ENCODE peak calls at places on chromosomes 12 and 14, in seven cellular contexts. One of them, this sample, is unnamed.

GRCh38 chr12:70536650-70537049 is 100.6 kb downstream of the PTPRB start:
- DNase-seq in aorta: no peak
- DNase-seq in NCI-H524: no peak
- DNase-seq in progenitor cell of endocrine pancreas: no peak
- DNase-seq in NAMALWA: no peak
- DNase-seq in epithelial cell of prostate: no peak
- DNase-seq in cerebellum: no peak
- DNase-seq in this sample: no peak

GRCh38 chr14:67429651-67430205 is 17.8 kb upstream of the PLEK2 start:
- DNase-seq in aorta: no peak
- DNase-seq in NCI-H524: peak; percentile 99
- DNase-seq in progenitor cell of endocrine pancreas: no peak
- DNase-seq in NAMALWA: no peak
- DNase-seq in epithelial cell of prostate: no peak
- DNase-seq in cerebellum: no peak
- DNase-seq in this sample: no peak

GRCh38 chr12:16344269-16344668 is 3.2 kb upstream of the MGST1 start:
- DNase-seq in aorta: no peak
- DNase-seq in NCI-H524: no peak
- DNase-seq in progenitor cell of endocrine pancreas: no peak
- DNase-seq in NAMALWA: no peak
- DNase-seq in epithelial cell of prostate: no peak
- DNase-seq in cerebellum: no peak
- DNase-seq in this sample: no peak

GRCh38 chr12:53327435-53328042 is 6.1 kb upstream of the AAAS start:
- DNase-seq in aorta: no peak
- DNase-seq in NCI-H524: no peak
- DNase-seq in progenitor cell of endocrine pancreas: no peak
- DNase-seq in NAMALWA: peak; percentile 34
- DNase-seq in epithelial cell of prostate: no peak
- DNase-seq in cerebellum: no peak
- DNase-seq in this sample: no peak

GRCh38 chr12:11875414-11875935 is 195.3 kb upstream of the BCL2L14 start:
- DNase-seq in aorta: no peak
- DNase-seq in NCI-H524: no peak
- DNase-seq in progenitor cell of endocrine pancreas: no peak
- DNase-seq in NAMALWA: no peak
- DNase-seq in epithelial cell of prostate: no peak
- DNase-seq in cerebellum: no peak
- DNase-seq in this sample: no peak

GRCh38 chr12:12064596-12064995 is 6.1 kb upstream of the BCL2L14 start:
- DNase-seq in aorta: no peak
- DNase-seq in NCI-H524: no peak
- DNase-seq in progenitor cell of endocrine pancreas: no peak
- DNase-seq in NAMALWA: no peak
- DNase-seq in epithelial cell of prostate: no peak
- DNase-seq in cerebellum: no peak
- DNase-seq in this sample: no peak

GRCh38 chr12:76595056-76595455 is 35.5 kb upstream of the OSBPL8 start:
- DNase-seq in aorta: no peak
- DNase-seq in NCI-H524: no peak
- DNase-seq in progenitor cell of endocrine pancreas: no peak
- DNase-seq in NAMALWA: no peak
- DNase-seq in epithelial cell of prostate: no peak
- DNase-seq in cerebellum: no peak
- DNase-seq in this sample: no peak

GRCh38 chr12:16282978-16283377 is 5.5 kb upstream of the SLC15A5 start:
- DNase-seq in aorta: no peak
- DNase-seq in NCI-H524: no peak
- DNase-seq in progenitor cell of endocrine pancreas: no peak
- DNase-seq in NAMALWA: no peak
- DNase-seq in epithelial cell of prostate: no peak
- DNase-seq in cerebellum: no peak
- DNase-seq in this sample: no peak

GRCh38 chr12:121295746-121296617 is 527 bp downstream of the CAMKK2 start:
- DNase-seq in aorta: peak; percentile 59
- DNase-seq in NCI-H524: peak; percentile 26
- DNase-seq in progenitor cell of endocrine pancreas: peak; percentile 35
- DNase-seq in NAMALWA: peak; percentile 40
- DNase-seq in epithelial cell of prostate: no peak
- DNase-seq in cerebellum: no peak
- DNase-seq in this sample: no peak

GRCh38 chr14:28652782-28653181 is 113.8 kb upstream of the FOXG1 start:
- DNase-seq in aorta: no peak
- DNase-seq in NCI-H524: no peak
- DNase-seq in progenitor cell of endocrine pancreas: no peak
- DNase-seq in NAMALWA: no peak
- DNase-seq in epithelial cell of prostate: peak; percentile 82
- DNase-seq in cerebellum: no peak
- DNase-seq in this sample: no peak

GRCh38 chr12:76836633-76837032 is 42.2 kb downstream of the CSRP2 start:
- DNase-seq in aorta: no peak
- DNase-seq in NCI-H524: no peak
- DNase-seq in progenitor cell of endocrine pancreas: no peak
- DNase-seq in NAMALWA: no peak
- DNase-seq in epithelial cell of prostate: no peak
- DNase-seq in cerebellum: no peak
- DNase-seq in this sample: no peak

GRCh38 chr12:87939182-87939581 is 90.0 kb downstream of the C12orf50 start:
- DNase-seq in aorta: no peak
- DNase-seq in NCI-H524: no peak
- DNase-seq in progenitor cell of endocrine pancreas: no peak
- DNase-seq in NAMALWA: no peak
- DNase-seq in epithelial cell of prostate: no peak
- DNase-seq in cerebellum: no peak
- DNase-seq in this sample: no peak

GRCh38 chr12:111792155-111792876 is 25.6 kb downstream of the ALDH2 start:
- DNase-seq in aorta: peak; percentile 76
- DNase-seq in NCI-H524: no peak
- DNase-seq in progenitor cell of endocrine pancreas: no peak
- DNase-seq in NAMALWA: no peak
- DNase-seq in epithelial cell of prostate: no peak
- DNase-seq in cerebellum: no peak
- DNase-seq in this sample: no peak

GRCh38 chr12:66107451-66107915 is 23.1 kb downstream of the LLPH start:
- DNase-seq in aorta: no peak
- DNase-seq in NCI-H524: peak; percentile 86
- DNase-seq in progenitor cell of endocrine pancreas: peak; percentile 51
- DNase-seq in NAMALWA: peak; percentile 95
- DNase-seq in epithelial cell of prostate: peak; percentile 57
- DNase-seq in cerebellum: peak; percentile 54
- DNase-seq in this sample: peak; percentile 89

GRCh38 chr12:18810537-18811253 is 72.8 kb downstream of the CAPZA3 start:
- DNase-seq in aorta: no peak
- DNase-seq in NCI-H524: no peak
- DNase-seq in progenitor cell of endocrine pancreas: no peak
- DNase-seq in NAMALWA: no peak
- DNase-seq in epithelial cell of prostate: no peak
- DNase-seq in cerebellum: no peak
- DNase-seq in this sample: no peak

GRCh38 chr12:88200029-88200428 is 57.9 kb downstream of the TMTC3 start:
- DNase-seq in aorta: no peak
- DNase-seq in NCI-H524: no peak
- DNase-seq in progenitor cell of endocrine pancreas: no peak
- DNase-seq in NAMALWA: no peak
- DNase-seq in epithelial cell of prostate: no peak
- DNase-seq in cerebellum: no peak
- DNase-seq in this sample: no peak

GRCh38 chr14:80446356-80446755 is 235.1 kb upstream of the DIO2 start:
- DNase-seq in aorta: no peak
- DNase-seq in NCI-H524: no peak
- DNase-seq in progenitor cell of endocrine pancreas: no peak
- DNase-seq in NAMALWA: no peak
- DNase-seq in epithelial cell of prostate: no peak
- DNase-seq in cerebellum: no peak
- DNase-seq in this sample: no peak

GRCh38 chr12:116551952-116552749 is 7.0 kb upstream of the MAP1LC3B2 start:
- DNase-seq in aorta: no peak
- DNase-seq in NCI-H524: no peak
- DNase-seq in progenitor cell of endocrine pancreas: no peak
- DNase-seq in NAMALWA: no peak
- DNase-seq in epithelial cell of prostate: no peak
- DNase-seq in cerebellum: no peak
- DNase-seq in this sample: no peak

GRCh38 chr12:3810016-3810370 is 57.1 kb upstream of the CRACR2A start:
- DNase-seq in aorta: no peak
- DNase-seq in NCI-H524: no peak
- DNase-seq in progenitor cell of endocrine pancreas: no peak
- DNase-seq in NAMALWA: no peak
- DNase-seq in epithelial cell of prostate: no peak
- DNase-seq in cerebellum: no peak
- DNase-seq in this sample: no peak

GRCh38 chr14:36657409-36658090 is 4.1 kb upstream of the PAX9 start:
- DNase-seq in aorta: peak; percentile 38
- DNase-seq in NCI-H524: peak; percentile 52
- DNase-seq in progenitor cell of endocrine pancreas: no peak
- DNase-seq in NAMALWA: no peak
- DNase-seq in epithelial cell of prostate: no peak
- DNase-seq in cerebellum: no peak
- DNase-seq in this sample: no peak

GRCh38 chr12:130483616-130484180 is 146.0 kb downstream of the PIWIL1 start:
- DNase-seq in aorta: no peak
- DNase-seq in NCI-H524: no peak
- DNase-seq in progenitor cell of endocrine pancreas: no peak
- DNase-seq in NAMALWA: no peak
- DNase-seq in epithelial cell of prostate: no peak
- DNase-seq in cerebellum: no peak
- DNase-seq in this sample: no peak

GRCh38 chr12:53955036-53955775 is 503 bp downstream of the HOXC12 start:
- DNase-seq in aorta: no peak
- DNase-seq in NCI-H524: no peak
- DNase-seq in progenitor cell of endocrine pancreas: no peak
- DNase-seq in NAMALWA: no peak
- DNase-seq in epithelial cell of prostate: no peak
- DNase-seq in cerebellum: no peak
- DNase-seq in this sample: no peak

GRCh38 chr14:88129306-88130056 is 124.5 kb downstream of the GPR65 start:
- DNase-seq in aorta: no peak
- DNase-seq in NCI-H524: no peak
- DNase-seq in progenitor cell of endocrine pancreas: no peak
- DNase-seq in NAMALWA: no peak
- DNase-seq in epithelial cell of prostate: no peak
- DNase-seq in cerebellum: no peak
- DNase-seq in this sample: peak; percentile 40

GRCh38 chr14:62159314-62159713 is 397.1 kb downstream of the SNAPC1 start:
- DNase-seq in aorta: no peak
- DNase-seq in NCI-H524: no peak
- DNase-seq in progenitor cell of endocrine pancreas: no peak
- DNase-seq in NAMALWA: no peak
- DNase-seq in epithelial cell of prostate: no peak
- DNase-seq in cerebellum: no peak
- DNase-seq in this sample: no peak

GRCh38 chr12:132450391-132451171 is 39.4 kb upstream of the FBRSL1 start:
- DNase-seq in aorta: no peak
- DNase-seq in NCI-H524: peak; percentile 7
- DNase-seq in progenitor cell of endocrine pancreas: no peak
- DNase-seq in NAMALWA: no peak
- DNase-seq in epithelial cell of prostate: no peak
- DNase-seq in cerebellum: peak; percentile 39
- DNase-seq in this sample: no peak

GRCh38 chr14:103108749-103109207 is 14.3 kb downstream of the EXOC3L4 start:
- DNase-seq in aorta: no peak
- DNase-seq in NCI-H524: peak; percentile 84
- DNase-seq in progenitor cell of endocrine pancreas: no peak
- DNase-seq in NAMALWA: peak; percentile 53
- DNase-seq in epithelial cell of prostate: no peak
- DNase-seq in cerebellum: no peak
- DNase-seq in this sample: no peak

GRCh38 chr12:19652391-19652790 is 213.1 kb downstream of the AEBP2 start:
- DNase-seq in aorta: no peak
- DNase-seq in NCI-H524: no peak
- DNase-seq in progenitor cell of endocrine pancreas: no peak
- DNase-seq in NAMALWA: no peak
- DNase-seq in epithelial cell of prostate: no peak
- DNase-seq in cerebellum: no peak
- DNase-seq in this sample: no peak

GRCh38 chr14:54493293-54493692 is 4.5 kb upstream of the GMFB start:
- DNase-seq in aorta: no peak
- DNase-seq in NCI-H524: peak; percentile 22
- DNase-seq in progenitor cell of endocrine pancreas: no peak
- DNase-seq in NAMALWA: no peak
- DNase-seq in epithelial cell of prostate: no peak
- DNase-seq in cerebellum: no peak
- DNase-seq in this sample: no peak

GRCh38 chr12:94792690-94793089 is 142.3 kb upstream of the TMCC3 start:
- DNase-seq in aorta: no peak
- DNase-seq in NCI-H524: no peak
- DNase-seq in progenitor cell of endocrine pancreas: no peak
- DNase-seq in NAMALWA: no peak
- DNase-seq in epithelial cell of prostate: no peak
- DNase-seq in cerebellum: no peak
- DNase-seq in this sample: no peak

GRCh38 chr14:69574266-69574953 is at the start of gene CCDC177:
- DNase-seq in aorta: no peak
- DNase-seq in NCI-H524: peak; percentile 90
- DNase-seq in progenitor cell of endocrine pancreas: peak; percentile 65
- DNase-seq in NAMALWA: peak; percentile 59
- DNase-seq in epithelial cell of prostate: no peak
- DNase-seq in cerebellum: peak; percentile 87
- DNase-seq in this sample: no peak

GRCh38 chr14:69666112-69666511 is 54.7 kb downstream of the SUSD6 start:
- DNase-seq in aorta: no peak
- DNase-seq in NCI-H524: no peak
- DNase-seq in progenitor cell of endocrine pancreas: no peak
- DNase-seq in NAMALWA: no peak
- DNase-seq in epithelial cell of prostate: no peak
- DNase-seq in cerebellum: no peak
- DNase-seq in this sample: no peak

GRCh38 chr12:102376251-102376747 is 104.1 kb downstream of the IGF1 start:
- DNase-seq in aorta: no peak
- DNase-seq in NCI-H524: no peak
- DNase-seq in progenitor cell of endocrine pancreas: no peak
- DNase-seq in NAMALWA: no peak
- DNase-seq in epithelial cell of prostate: no peak
- DNase-seq in cerebellum: no peak
- DNase-seq in this sample: no peak

GRCh38 chr14:85010186-85010585 is 519.8 kb upstream of the FLRT2 start:
- DNase-seq in aorta: no peak
- DNase-seq in NCI-H524: no peak
- DNase-seq in progenitor cell of endocrine pancreas: no peak
- DNase-seq in NAMALWA: no peak
- DNase-seq in epithelial cell of prostate: no peak
- DNase-seq in cerebellum: no peak
- DNase-seq in this sample: no peak

GRCh38 chr12:12182926-12183325 is 83.9 kb downstream of the LRP6 start:
- DNase-seq in aorta: no peak
- DNase-seq in NCI-H524: no peak
- DNase-seq in progenitor cell of endocrine pancreas: no peak
- DNase-seq in NAMALWA: no peak
- DNase-seq in epithelial cell of prostate: no peak
- DNase-seq in cerebellum: no peak
- DNase-seq in this sample: no peak